ENCODE peak calls at places on chromosomes 11 and 22, in eight cellular contexts. X is fibroblast of mammary gland, A is non-pigmented ciliary epithelial cell, V is epithelial cell of prostate, U is foreskin melanocyte, I is EL, C is ELR, D is posterior cingulate gyrus. Z is an unnamed sample.

GRCh38 chr11:23272095-23272494 is 411.8 kb upstream of the CCDC179 start:
- DNase-seq in X (no peak), A (no peak), V (no peak), U (no peak), I (no peak), C (no peak), D (no peak), Z (no peak)

GRCh38 chr22:17960695-17961442 is 63.5 kb downstream of the MICAL3 start:
- DNase-seq in X (no peak), A (no peak), V (no peak), U (no peak), I (no peak), C (no peak), D (peak), Z (no peak)

GRCh38 chr11:78039919-78040671 is 17.0 kb upstream of the KCTD14 start:
- DNase-seq in X (peak), A (peak), V (no peak), U (peak), I (peak), C (peak), D (peak), Z (no peak)

GRCh38 chr11:2813141-2813908 is 72.2 kb downstream of the CDKN1C start:
- DNase-seq in X (peak), A (no peak), V (no peak), U (no peak), I (no peak), C (no peak), D (peak), Z (no peak)

GRCh38 chr22:38861927-38862326 is 10.1 kb downstream of the CBX6 start:
- DNase-seq in X (no peak), A (no peak), V (no peak), U (no peak), I (no peak), C (no peak), D (peak), Z (no peak)

GRCh38 chr11:68525320-68525719 is 64.8 kb downstream of the PPP6R3 start:
- DNase-seq in X (no peak), A (no peak), V (no peak), U (no peak), I (no peak), C (no peak), D (no peak), Z (no peak)

GRCh38 chr22:39680486-39680885 is 109.9 kb downstream of the CACNA1I start:
- DNase-seq in X (no peak), A (no peak), V (no peak), U (no peak), I (no peak), C (no peak), D (no peak), Z (no peak)

GRCh38 chr11:61516675-61517516 is 8.3 kb downstream of the LRRC10B start:
- DNase-seq in X (peak), A (no peak), V (no peak), U (peak), I (peak), C (peak), D (no peak), Z (no peak)

GRCh38 chr11:110251837-110252236 is 44.6 kb downstream of the RDX start:
- DNase-seq in X (peak), A (peak), V (peak), U (no peak), I (peak), C (peak), D (no peak), Z (no peak)

GRCh38 chr11:118343981-118344521 is at the start of gene CD3G:
- DNase-seq in X (no peak), A (no peak), V (no peak), U (no peak), I (no peak), C (no peak), D (no peak), Z (no peak)

GRCh38 chr11:134231958-134232674 is 7.6 kb downstream of the VPS26B start:
- DNase-seq in X (no peak), A (no peak), V (no peak), U (no peak), I (no peak), C (no peak), D (no peak), Z (no peak)

Z was measured in anterior cingulate cortex.